ENCODE peak calls at places on chromosomes 11 and 22, in seven cellular contexts. Y is GM12892, L is upper lobe of left lung, H is stomach, I is Peyer's patch, F is IMR-90, E is HCT116. M is an unnamed sample.

GRCh38 chr11:120134106-120134930 is 3.6 kb downstream of the TRIM29 start:
- DNase-seq in Y (no peak), L (no peak), F (no peak), H (peak), I (peak), E (no peak), M (no peak)

GRCh38 chr22:45462034-45462655 is 40.5 kb upstream of the FBLN1 start:
- DNase-seq in E (no peak), F (no peak), Y (no peak), I (no peak), H (no peak), L (no peak), M (no peak)

GRCh38 chr11:109036011-109036410 is 371.1 kb downstream of the DDX10 start:
- DNase-seq in L (no peak), Y (no peak), F (no peak), E (no peak), I (no peak), H (no peak), M (no peak)

GRCh38 chr11:66543263-66544107 is 2.4 kb downstream of the ZDHHC24 start:
- DNase-seq in H (peak), E (no peak), Y (peak), L (peak), I (peak), F (peak), M (no peak)

GRCh38 chr11:123773959-123774358 is 19.6 kb upstream of the OR6X1 start:
- DNase-seq in E (no peak), H (no peak), L (no peak), F (no peak), Y (no peak), I (no peak), M (no peak)

GRCh38 chr11:67099841-67100324 is 19.2 kb upstream of the KDM2A start:
- DNase-seq in Y (no peak), H (no peak), I (no peak), L (no peak), F (no peak), E (no peak), M (no peak)

GRCh38 chr11:69511358-69512015 is 30.0 kb downstream of the LINC01488 start:
- DNase-seq in L (peak), I (no peak), E (no peak), H (no peak), F (no peak), Y (no peak), M (no peak)

GRCh38 chr11:75164318-75164827 is 13.5 kb downstream of the SLCO2B1 start:
- DNase-seq in Y (no peak), H (no peak), I (no peak), F (no peak), E (no peak), L (no peak), M (no peak)

GRCh38 chr11:104624021-104624420 is 274.2 kb downstream of the CASP12 start:
- DNase-seq in H (no peak), Y (no peak), E (no peak), F (no peak), I (no peak), L (no peak), M (no peak)

GRCh38 chr11:113664069-113664980 is 41.8 kb downstream of the TMPRSS5 start:
- DNase-seq in Y (no peak), I (no peak), L (no peak), E (peak), F (peak), H (no peak), M (no peak)

GRCh38 chr22:39388261-39389011 is 11.1 kb upstream of the TAB1 start:
- DNase-seq in Y (peak), I (peak), L (peak), H (peak), F (peak), E (peak), M (no peak)

GRCh38 chr11:35035894-35036408 is 103.0 kb upstream of the CD44 start:
- DNase-seq in E (no peak), H (no peak), Y (no peak), L (no peak), F (peak), I (no peak), M (no peak)

GRCh38 chr11:72741429-72741833 is 10.8 kb downstream of the ARAP1 start:
- DNase-seq in F (no peak), H (no peak), I (peak), L (no peak), E (no peak), Y (no peak), M (no peak)

GRCh38 chr11:44877908-44878459 is 72.7 kb downstream of the TP53I11 start:
- DNase-seq in H (no peak), F (no peak), Y (no peak), E (no peak), I (no peak), L (no peak), M (no peak)

GRCh38 chr11:31060880-31061279 is 308.7 kb downstream of the DCDC1 start:
- DNase-seq in Y (no peak), L (no peak), I (no peak), E (no peak), H (no peak), F (peak), M (no peak)

GRCh38 chr22:22030493-22031182 is 48.1 kb upstream of the TOP3B start:
- DNase-seq in L (no peak), H (no peak), Y (peak), F (peak), I (peak), E (no peak), M (no peak)
- TF ChIP-seq POLR2A in L (no peak), H (no peak), Y (no peak), F (no peak), I (no peak), E (no peak), M (no peak)

GRCh38 chr11:93545566-93545965 is 2.4 kb upstream of the SMCO4 start:
- DNase-seq in H (no peak), E (no peak), F (no peak), I (no peak), L (no peak), Y (no peak), M (no peak)

GRCh38 chr11:93541884-93542752 is 1.1 kb downstream of the SMCO4 start:
- DNase-seq in F (peak), I (peak), H (peak), L (no peak), Y (peak), E (no peak), M (no peak)

GRCh38 chr11:93542753-93543246 is 391 bp downstream of the SMCO4 start:
- DNase-seq in F (no peak), L (peak), Y (peak), E (no peak), I (no peak), H (peak), M (no peak)

GRCh38 chr11:93541154-93541553 is 2.0 kb downstream of the SMCO4 start:
- DNase-seq in E (no peak), I (no peak), Y (no peak), F (no peak), L (no peak), H (no peak), M (no peak)

DNA sequence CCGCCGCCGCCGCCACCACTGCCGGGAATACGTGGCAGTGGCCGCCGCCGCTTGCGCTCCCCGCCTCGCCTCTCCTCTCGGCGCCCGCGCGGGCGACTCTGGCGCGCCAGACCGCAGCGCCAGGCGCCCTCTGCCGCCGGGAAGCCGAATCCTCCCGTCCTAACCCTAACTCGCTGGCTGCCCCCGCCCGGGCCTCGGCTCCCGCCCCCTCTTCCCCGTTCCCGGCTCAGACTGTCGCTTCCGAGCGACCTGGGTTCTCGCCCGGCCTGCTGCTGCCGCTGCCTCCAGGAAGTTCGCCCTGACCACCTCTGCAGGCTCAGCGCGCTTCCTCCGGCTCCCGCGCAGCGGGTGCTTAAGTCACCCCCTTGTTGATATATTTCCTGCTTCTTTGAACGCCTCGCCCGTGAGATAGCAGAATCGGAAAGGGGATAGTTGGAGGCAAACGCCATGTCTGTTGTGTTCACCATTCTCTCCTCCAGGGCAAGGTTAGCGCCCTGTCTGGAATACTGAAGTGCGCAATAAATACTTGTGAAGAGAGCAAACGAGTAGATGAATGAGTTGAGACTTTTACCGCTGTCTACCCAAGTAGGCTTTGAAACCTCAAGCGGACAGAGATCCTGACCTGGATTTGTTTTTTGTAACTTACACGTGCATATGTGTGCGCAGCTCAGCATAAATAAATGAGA is at the start of gene SMCO4:
- DNase-seq in Y (peak), L (peak), E (peak), I (peak), H (peak), F (peak), M (no peak)
- TF ChIP-seq POLR2A in Y (no peak), L (no peak), E (no peak), I (peak), H (no peak), F (peak), M (no peak)

GRCh38 chr22:25404923-25405853 is 159.3 kb upstream of the GRK3 start:
- DNase-seq in Y (peak), L (peak), F (peak), E (no peak), I (peak), H (peak), M (no peak)
- TF ChIP-seq POLR2A in Y (peak), L (peak), F (peak), E (no peak), I (peak), H (no peak), M (peak)

GRCh38 chr11:93738647-93739081 is 2.6 kb downstream of the TAF1D start:
- DNase-seq in E (no peak), Y (no peak), F (no peak), H (no peak), I (no peak), L (no peak), M (no peak)
- TF ChIP-seq POLR2A in E (no peak), Y (no peak), F (no peak), H (no peak), I (no peak), L (no peak), M (no peak)

DNA sequence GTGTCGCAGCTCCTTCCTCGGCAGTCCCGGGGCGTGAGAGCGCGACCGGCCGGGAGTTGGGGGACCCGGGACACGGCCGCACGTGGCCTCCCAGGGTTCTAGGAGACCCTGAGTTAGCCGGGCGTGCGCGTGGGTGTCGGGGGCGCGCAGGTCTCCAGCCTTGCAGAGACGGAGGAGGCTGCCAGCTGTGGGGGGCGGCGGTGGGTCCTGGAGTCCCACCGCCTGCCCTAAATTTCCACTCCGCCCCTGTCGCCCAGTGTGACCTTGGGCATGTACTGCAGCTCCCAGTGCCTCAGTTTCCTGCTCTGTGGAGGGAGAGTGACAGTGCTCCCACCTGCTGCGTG is 18.8 kb downstream of the RRP7A start:
- DNase-seq in I (no peak), Y (no peak), L (no peak), E (no peak), H (no peak), F (no peak), M (no peak)
- TF ChIP-seq POLR2A in I (no peak), Y (no peak), L (no peak), E (no peak), H (no peak), F (no peak), M (no peak)

GRCh38 chr11:121577106-121577505 is 124.3 kb upstream of the SORL1-AS1 start:
- DNase-seq in L (no peak), Y (no peak), E (no peak), I (no peak), F (no peak), H (no peak), M (no peak)

GRCh38 chr11:121572581-121573059 is 119.9 kb upstream of the SORL1-AS1 start:
- DNase-seq in Y (no peak), E (no peak), F (no peak), H (no peak), I (no peak), L (no peak), M (no peak)

GRCh38 chr11:121575963-121576290 is 123.2 kb upstream of the SORL1-AS1 start:
- DNase-seq in F (no peak), H (no peak), E (no peak), L (no peak), Y (no peak), I (no peak), M (no peak)

GRCh38 chr11:121576531-121576930 is 123.8 kb upstream of the SORL1-AS1 start:
- DNase-seq in L (no peak), F (no peak), I (no peak), H (no peak), E (no peak), Y (no peak), M (no peak)

DNA sequence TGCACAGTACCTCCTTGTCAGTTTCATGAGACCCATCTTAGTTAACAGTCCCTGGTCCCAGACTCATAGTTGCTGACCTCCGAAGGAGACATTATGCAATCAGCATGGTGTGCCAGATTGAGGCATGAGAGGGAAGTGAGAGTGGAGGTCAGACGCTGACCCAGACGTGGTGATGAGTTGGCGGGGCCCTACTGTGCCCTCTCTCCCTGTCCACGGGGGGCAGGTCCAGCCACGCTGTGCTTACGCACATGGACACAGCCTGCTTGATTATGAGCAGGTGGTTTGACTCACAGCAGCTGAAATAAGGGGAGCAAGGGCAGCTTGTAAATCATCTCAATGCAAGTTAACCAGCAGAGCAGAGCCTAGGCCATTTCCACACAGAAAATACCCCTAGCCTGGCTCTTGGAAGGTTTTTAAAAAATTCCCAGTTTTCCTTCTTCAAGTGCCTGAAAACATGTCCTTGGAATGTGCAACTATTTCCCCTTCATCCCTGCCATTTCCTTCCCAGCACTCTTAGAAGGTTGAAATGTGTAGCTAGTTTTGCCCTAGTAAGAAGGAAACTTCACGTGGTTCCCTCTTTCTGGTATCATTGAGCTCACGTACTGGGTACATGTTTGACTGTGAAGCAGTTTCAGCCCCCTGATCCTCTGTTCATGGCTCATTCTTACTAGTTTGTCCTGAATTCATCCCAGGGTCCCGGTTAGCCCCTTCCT is 122.6 kb upstream of the SORL1-AS1 start:
- DNase-seq in H (peak), I (peak), E (no peak), L (peak), F (peak), Y (no peak), M (no peak)
- TF ChIP-seq POLR2A in H (no peak), I (no peak), E (no peak), L (no peak), F (no peak), Y (no peak), M (no peak)

GRCh38 chr11:61334434-61335354 is 1.7 kb downstream of the TKFC start:
- DNase-seq in F (peak), E (no peak), I (no peak), L (no peak), Y (no peak), H (no peak), M (no peak)
- TF ChIP-seq POLR2A in F (no peak), E (peak), I (peak), L (no peak), Y (no peak), H (no peak), M (no peak)

DNA sequence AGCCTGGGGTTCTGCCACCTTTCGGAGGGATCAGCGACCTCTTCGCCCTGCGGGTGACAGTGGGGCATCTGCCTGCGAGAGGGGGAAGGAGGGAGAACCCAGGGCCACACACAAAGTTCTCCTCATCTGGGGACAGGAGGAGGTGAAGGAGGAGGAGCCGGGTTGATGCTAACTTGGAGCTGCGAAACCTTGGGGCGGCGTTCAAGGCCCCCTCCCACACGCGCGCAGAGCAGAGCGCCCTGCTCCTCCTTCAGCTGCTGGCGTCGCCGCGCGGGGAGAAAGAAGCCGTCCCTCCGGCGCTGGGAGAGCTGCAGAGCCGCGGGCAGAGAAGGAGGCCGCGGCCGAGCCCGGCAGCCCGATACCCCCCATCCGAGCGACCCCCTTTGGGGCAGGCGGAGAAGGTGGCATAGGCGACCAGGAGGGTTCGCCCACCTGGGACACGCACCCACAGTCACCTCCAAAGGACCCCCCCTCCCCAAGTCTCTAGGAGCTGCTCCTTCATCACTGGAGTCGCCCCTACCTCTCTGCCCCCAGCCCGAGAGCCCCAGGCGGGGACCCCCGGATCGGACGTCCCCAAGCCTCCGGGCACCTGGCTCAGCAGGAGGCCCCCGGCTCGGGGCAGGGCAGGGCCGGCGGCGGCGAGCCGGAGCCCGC is at the start of gene RASD2:
- DNase-seq in I (no peak), L (peak), F (peak), Y (no peak), E (no peak), H (no peak), M (no peak)
- TF ChIP-seq POLR2A in I (no peak), L (no peak), F (no peak), Y (no peak), E (no peak), H (no peak), M (no peak)

GRCh38 chr11:1233351-1234053 is 10.6 kb downstream of the MUC5B start:
- DNase-seq in E (no peak), Y (peak), H (no peak), F (no peak), L (peak), I (no peak), M (no peak)
- TF ChIP-seq POLR2A in E (no peak), Y (no peak), H (no peak), F (no peak), L (no peak), I (no peak), M (no peak)

GRCh38 chr11:57321996-57322880 is 2.5 kb downstream of the TNKS1BP1 start:
- DNase-seq in E (peak), F (peak), H (peak), I (peak), Y (no peak), L (peak), M (peak)
- TF ChIP-seq POLR2A in E (no peak), F (peak), H (no peak), I (no peak), Y (no peak), L (peak), M (no peak)

M was measured in esophagus squamous epithelium.